ENCODE peak calls at places on chromosomes 1 and 21, in nine cellular contexts. K, V, H, P, S, E, X, J and Q are unnamed samples.
A peak's percentile ranks its signal among the peaks of the same experiment; 100 is the strongest.

GRCh38 chr1:225899044-225899925 is 10.3 kb upstream of the LEFTY1 start:
- DNase-seq in P (no peak), J (no peak), H (no peak), V (no peak), X (no peak), S (no peak), E (no peak), K (no peak), Q (no peak)

GRCh38 chr1:214552174-214552608 is 789 bp upstream of the PTPN14 start:
- DNase-seq in V (no peak), S (peak; percentile 59), J (no peak), K (peak; percentile 62), E (no peak), X (peak; percentile 42), P (no peak), H (no peak), Q (peak; percentile 80)

GRCh38 chr1:63307196-63307794 is 15.1 kb upstream of the FOXD3 start:
- DNase-seq in J (no peak), S (no peak), E (no peak), P (no peak), V (no peak), K (no peak), H (no peak), X (no peak), Q (no peak)

GRCh38 chr1:68269637-68270430 is 37.5 kb upstream of the WLS start:
- DNase-seq in J (no peak), K (no peak), E (no peak), X (no peak), P (no peak), S (peak; percentile 28), H (no peak), V (no peak), Q (no peak)

GRCh38 chr21:25639922-25640670 is 1.0 kb downstream of the JAM2 start:
- DNase-seq in S (no peak), V (no peak), K (no peak), P (no peak), E (no peak), J (peak; percentile 3), H (peak; percentile 30), X (no peak), Q (peak; percentile 75)

GRCh38 chr21:32307706-32308105 is 9.1 kb downstream of the MRAP start:
- DNase-seq in E (no peak), K (no peak), V (no peak), X (no peak), H (no peak), P (no peak), S (no peak), J (no peak), Q (no peak)

GRCh38 chr1:75791022-75791421 is 5.0 kb downstream of the RABGGTB start:
- DNase-seq in H (no peak), K (no peak), V (no peak), P (no peak), S (no peak), J (no peak), E (no peak), X (no peak), Q (no peak)

GRCh38 chr1:206551296-206551984 is 44.1 kb downstream of the RASSF5 start:
- DNase-seq in J (no peak), S (no peak), P (no peak), V (no peak), H (no peak), X (no peak), E (no peak), K (no peak), Q (no peak)

GRCh38 chr1:245984390-245985155 is 522.5 kb downstream of the SMYD3 start:
- DNase-seq in P (no peak), K (no peak), X (no peak), J (no peak), V (no peak), E (no peak), S (no peak), H (no peak), Q (no peak)

GRCh38 chr1:219354962-219355361 is 181.3 kb downstream of the LYPLAL1 start:
- DNase-seq in J (no peak), E (no peak), K (no peak), S (no peak), X (no peak), V (no peak), P (no peak), H (no peak), Q (no peak)

GRCh38 chr1:183783896-183784637 is 20.9 kb upstream of the RGL1 start:
- DNase-seq in V (no peak), E (no peak), S (no peak), J (no peak), K (peak; percentile 48), H (no peak), X (no peak), P (no peak), Q (peak; percentile 49)

GRCh38 chr1:210758261-210758660 is 375.7 kb downstream of the KCNH1 start:
- DNase-seq in X (no peak), E (no peak), K (no peak), H (no peak), V (no peak), P (no peak), J (no peak), S (no peak), Q (no peak)

GRCh38 chr21:35298757-35299156 is 249.7 kb upstream of the RUNX1 start:
- DNase-seq in V (no peak), S (no peak), H (no peak), E (no peak), X (no peak), P (no peak), K (no peak), J (no peak), Q (no peak)

GRCh38 chr1:54967372-54967771 is 13.1 kb upstream of the TMEM61 start:
- DNase-seq in V (no peak), K (no peak), E (no peak), P (no peak), X (no peak), H (no peak), J (no peak), S (no peak), Q (no peak)

GRCh38 chr1:201585901-201586300 is 47.0 kb downstream of the NAV1 start:
- DNase-seq in V (no peak), J (no peak), K (no peak), X (no peak), S (no peak), P (no peak), E (no peak), H (no peak), Q (no peak)

GRCh38 chr1:17826165-17826488 is 71.0 kb downstream of the ACTL8 start:
- DNase-seq in K (peak; percentile 9), P (no peak), X (peak; percentile 40), S (peak; percentile 21), E (peak; percentile 9), J (no peak), V (no peak), H (no peak), Q (no peak)

GRCh38 chr1:30253361-30253760 is 470.0 kb downstream of the MATN1 start:
- DNase-seq in P (no peak), H (no peak), S (no peak), J (no peak), E (no peak), X (no peak), K (no peak), V (no peak), Q (no peak)

GRCh38 chr1:192485692-192486436 is 89.7 kb upstream of the RGS1 start:
- DNase-seq in V (no peak), P (no peak), X (no peak), K (peak; percentile 97), S (no peak), J (no peak), E (no peak), H (peak; percentile 18), Q (peak; percentile 73)

GRCh38 chr21:44926364-44927101 is 5.8 kb upstream of the ITGB2 start:
- DNase-seq in H (no peak), V (peak; percentile 45), K (peak; percentile 30), P (peak; percentile 15), S (no peak), J (peak; percentile 71), X (no peak), E (no peak), Q (peak; percentile 54)

GRCh38 chr1:220824031-220824989 is 37.6 kb downstream of the MTARC1 start:
- DNase-seq in E (no peak), H (no peak), S (no peak), J (no peak), X (no peak), V (no peak), P (no peak), K (no peak), Q (no peak)

GRCh38 chr21:35850029-35850428 is 210.3 kb downstream of the SETD4 start:
- DNase-seq in P (no peak), V (no peak), H (no peak), X (no peak), S (no peak), E (no peak), K (peak; percentile 79), J (no peak), Q (no peak)

GRCh38 chr1:13960376-13960987 is 260.5 kb downstream of the PRDM2 start:
- DNase-seq in J (peak; percentile 37), H (peak; percentile 59), K (peak; percentile 14), V (peak; percentile 52), S (peak; percentile 57), X (peak; percentile 32), E (peak; percentile 44), P (no peak), Q (no peak)

GRCh38 chr1:31501505-31501904 is 74.8 kb upstream of the TINAGL1 start:
- DNase-seq in P (no peak), V (no peak), E (no peak), X (no peak), K (no peak), H (no peak), S (peak; percentile 28), J (no peak), Q (no peak)

GRCh38 chr21:44427241-44428120 is 27.8 kb upstream of the LRRC3 start:
- DNase-seq in K (no peak), P (no peak), S (no peak), V (no peak), E (no peak), J (no peak), H (peak; percentile 62), X (no peak), Q (peak; percentile 58)

GRCh38 chr1:88983791-88984552 is 8.5 kb downstream of the KYAT3 start:
- DNase-seq in J (peak; percentile 62), K (peak; percentile 43), H (peak; percentile 16), E (no peak), P (peak; percentile 46), X (no peak), S (peak; percentile 36), V (no peak), Q (no peak)

GRCh38 chr21:34944015-34944755 is 104.9 kb downstream of the RUNX1 start:
- DNase-seq in H (no peak), S (no peak), K (no peak), V (no peak), P (no peak), J (no peak), X (no peak), E (no peak), Q (no peak)

GRCh38 chr1:203627819-203628184 is 1.2 kb downstream of the ATP2B4 start:
- DNase-seq in E (no peak), S (no peak), K (peak; percentile 33), J (peak; percentile 9), P (peak; percentile 38), V (no peak), X (no peak), H (no peak), Q (peak; percentile 51)

GRCh38 chr1:228306275-228307217 is 98.7 kb downstream of the OBSCN start:
- DNase-seq in V (no peak), X (peak; percentile 15), K (no peak), H (no peak), S (no peak), E (no peak), J (no peak), P (no peak), Q (no peak)

GRCh38 chr1:92882817-92883216 is 51.0 kb downstream of the RPL5 start:
- DNase-seq in H (no peak), J (peak; percentile 65), V (peak; percentile 30), K (no peak), P (no peak), X (no peak), S (no peak), E (no peak), Q (no peak)

GRCh38 chr1:116277840-116278540 is 95.1 kb upstream of the ATP1A1 start:
- DNase-seq in J (no peak), E (no peak), H (no peak), V (no peak), K (no peak), S (no peak), X (no peak), P (no peak), Q (no peak)

GRCh38 chr1:54462597-54463258 is 56.5 kb upstream of the SSBP3 start:
- DNase-seq in K (no peak), V (no peak), J (no peak), X (no peak), S (no peak), H (no peak), P (no peak), E (no peak), Q (no peak)